ENCODE peak calls at places on chromosome 19, in five cellular contexts. One of them, this sample, is unnamed.

GRCh38 chr19:55258476-55258827 is 365 bp downstream of the PPP6R1 start:
- DNase-seq in HS-5: no peak
- DNase-seq in aorta: peak
- DNase-seq in gastrocnemius medialis: no peak
- DNase-seq in Daoy: no peak
- DNase-seq in this sample: no peak

GRCh38 chr19:38234615-38235014 is 10.6 kb upstream of the DPF1 start:
- DNase-seq in HS-5: no peak
- DNase-seq in aorta: no peak
- DNase-seq in gastrocnemius medialis: no peak
- DNase-seq in Daoy: no peak
- DNase-seq in this sample: no peak

GRCh38 chr19:55253842-55254624 is 4.8 kb downstream of the PPP6R1 start:
- DNase-seq in HS-5: no peak
- DNase-seq in aorta: no peak
- DNase-seq in gastrocnemius medialis: no peak
- DNase-seq in Daoy: no peak
- DNase-seq in this sample: no peak

GRCh38 chr19:46759817-46760333 is 13.6 kb upstream of the STRN4 start:
- DNase-seq in HS-5: peak
- DNase-seq in aorta: no peak
- DNase-seq in gastrocnemius medialis: no peak
- DNase-seq in Daoy: no peak
- DNase-seq in this sample: no peak

GRCh38 chr19:17954401-17954800 is 12.5 kb upstream of the KCNN1 start:
- DNase-seq in HS-5: no peak
- DNase-seq in aorta: no peak
- DNase-seq in gastrocnemius medialis: no peak
- DNase-seq in Daoy: no peak
- DNase-seq in this sample: no peak

GRCh38 chr19:2774083-2774679 is 8.9 kb downstream of the SGTA start:
- DNase-seq in HS-5: no peak
- DNase-seq in aorta: no peak
- DNase-seq in gastrocnemius medialis: no peak
- DNase-seq in Daoy: no peak
- DNase-seq in this sample: no peak

GRCh38 chr19:39350156-39350555 is 7.9 kb downstream of the SAMD4B start:
- DNase-seq in HS-5: no peak
- DNase-seq in aorta: no peak
- DNase-seq in gastrocnemius medialis: no peak
- DNase-seq in Daoy: no peak
- DNase-seq in this sample: no peak

GRCh38 chr19:48445256-48445605 is 552 bp upstream of the GRWD1 start:
- DNase-seq in HS-5: no peak
- DNase-seq in aorta: no peak
- DNase-seq in gastrocnemius medialis: no peak
- DNase-seq in Daoy: peak
- DNase-seq in this sample: peak

GRCh38 chr19:2121416-2122051 is 24.8 kb downstream of the IZUMO4 start:
- DNase-seq in HS-5: no peak
- DNase-seq in aorta: peak
- DNase-seq in gastrocnemius medialis: no peak
- DNase-seq in Daoy: no peak
- DNase-seq in this sample: no peak

GRCh38 chr19:44808463-44809371 is at the start of gene BCAM:
- DNase-seq in HS-5: no peak
- DNase-seq in aorta: peak
- DNase-seq in gastrocnemius medialis: peak
- DNase-seq in Daoy: peak
- DNase-seq in this sample: no peak

GRCh38 chr19:2294377-2295335 is 12.7 kb upstream of the PEAK3 start:
- DNase-seq in HS-5: no peak
- DNase-seq in aorta: peak
- DNase-seq in gastrocnemius medialis: no peak
- DNase-seq in Daoy: no peak
- DNase-seq in this sample: no peak

GRCh38 chr19:58150328-58150921 is at the start of gene ZNF329:
- DNase-seq in HS-5: peak
- DNase-seq in aorta: peak
- DNase-seq in gastrocnemius medialis: peak
- DNase-seq in Daoy: no peak
- DNase-seq in this sample: no peak

GRCh38 chr19:50392759-50393158 is 8.6 kb downstream of the POLD1 start:
- DNase-seq in HS-5: no peak
- DNase-seq in aorta: no peak
- DNase-seq in gastrocnemius medialis: no peak
- DNase-seq in Daoy: no peak
- DNase-seq in this sample: no peak

GRCh38 chr19:16778796-16779411 is 50.3 kb upstream of the SIN3B start:
- DNase-seq in HS-5: no peak
- DNase-seq in aorta: no peak
- DNase-seq in gastrocnemius medialis: no peak
- DNase-seq in Daoy: peak
- DNase-seq in this sample: peak

GRCh38 chr19:34733266-34733825 is 697 bp upstream of the ZNF181 start:
- DNase-seq in HS-5: no peak
- DNase-seq in aorta: peak
- DNase-seq in gastrocnemius medialis: no peak
- DNase-seq in Daoy: no peak
- DNase-seq in this sample: no peak

GRCh38 chr19:40219721-40220276 is 1.6 kb upstream of the TTC9B start:
- DNase-seq in HS-5: peak
- DNase-seq in aorta: no peak
- DNase-seq in gastrocnemius medialis: no peak
- DNase-seq in Daoy: peak
- DNase-seq in this sample: peak

GRCh38 chr19:5907216-5907615 is 2.5 kb downstream of the VMAC start:
- DNase-seq in HS-5: no peak
- DNase-seq in aorta: no peak
- DNase-seq in gastrocnemius medialis: no peak
- DNase-seq in Daoy: no peak
- DNase-seq in this sample: no peak